ENCODE peak calls at places on chromosomes 2 and 18, in seven cellular contexts. Y is Panc1, M is adrenal gland, O is spleen, X is A549, C is upper lobe of right lung, P is mammary epithelial cell. L is an unnamed sample.

GRCh38 chr2:158034198-158034831 is 67.4 kb upstream of the UPP2 start:
- DNase-seq in Y (peak; percentile 36), M (peak; percentile 57), O (no peak), X (peak; percentile 26), C (no peak), P (peak; percentile 43), L (peak; percentile 15)

GRCh38 chr2:5694016-5694690 is 2.0 kb downstream of the SOX11 start:
- DNase-seq in Y (no peak), M (no peak), O (no peak), X (no peak), C (no peak), P (no peak), L (no peak)

GRCh38 chr18:28039078-28039477 is 137.9 kb downstream of the CDH2 start:
- DNase-seq in Y (no peak), M (peak; percentile 78), O (no peak), X (no peak), C (no peak), P (peak; percentile 3), L (no peak)

GRCh38 chr2:210888035-210888434 is 331.6 kb downstream of the CPS1 start:
- DNase-seq in Y (no peak), M (no peak), O (no peak), X (no peak), C (no peak), P (no peak), L (no peak)

GRCh38 chr2:169818241-169818640 is 6.5 kb downstream of the METTL5 start:
- DNase-seq in Y (no peak), M (no peak), O (no peak), X (no peak), C (no peak), P (peak; percentile 58), L (no peak)

GRCh38 chr2:70393881-70394280 is 92.0 kb upstream of the FAM136A start:
- DNase-seq in Y (no peak), M (no peak), O (no peak), X (no peak), C (no peak), P (no peak), L (no peak)

GRCh38 chr2:239583171-239583878 is 182.5 kb upstream of the HDAC4 start:
- DNase-seq in Y (no peak), M (no peak), O (peak; percentile 71), X (no peak), C (peak; percentile 43), P (no peak), L (no peak)

GRCh38 chr2:177466337-177467195 is 74.0 kb downstream of the AGPS start:
- DNase-seq in Y (no peak), M (no peak), O (no peak), X (no peak), C (no peak), P (no peak), L (peak; percentile 20)

GRCh38 chr2:120346034-120346666 is at the start of gene INHBB:
- DNase-seq in Y (no peak), M (no peak), O (peak; percentile 84), X (no peak), C (no peak), P (no peak), L (no peak)

GRCh38 chr2:38076250-38076709 is 329 bp upstream of the CYP1B1 start:
- DNase-seq in Y (no peak), M (peak; percentile 85), O (peak; percentile 88), X (peak; percentile 75), C (peak; percentile 92), P (peak; percentile 77), L (peak; percentile 76)

GRCh38 chr2:233950078-233950825 is 33.1 kb downstream of the TRPM8 start:
- DNase-seq in Y (no peak), M (no peak), O (no peak), X (no peak), C (no peak), P (no peak), L (no peak)

GRCh38 chr2:233953106-233953801 is 36.1 kb downstream of the TRPM8 start:
- DNase-seq in Y (no peak), M (no peak), O (no peak), X (no peak), C (no peak), P (no peak), L (no peak)

GRCh38 chr2:233952335-233952734 is 35.2 kb downstream of the TRPM8 start:
- DNase-seq in Y (no peak), M (no peak), O (no peak), X (no peak), C (no peak), P (no peak), L (no peak)
- TF ChIP-seq CTCF in Y (no peak), M (no peak), O (no peak), X (no peak), C (no peak), P (no peak), L (no peak)

GRCh38 chr2:65198737-65199136 is 28.9 kb upstream of the ACTR2 start:
- DNase-seq in Y (no peak), M (peak; percentile 48), O (no peak), X (no peak), C (no peak), P (no peak), L (no peak)

GRCh38 chr2:65199891-65200290 is 27.7 kb upstream of the ACTR2 start:
- DNase-seq in Y (no peak), M (peak; percentile 28), O (no peak), X (no peak), C (no peak), P (no peak), L (no peak)

GRCh38 chr2:65199194-65199593 is 28.4 kb upstream of the ACTR2 start:
- DNase-seq in Y (no peak), M (no peak), O (no peak), X (no peak), C (no peak), P (peak; percentile 34), L (no peak)

GRCh38 chr2:65204461-65205230 is 23.0 kb upstream of the ACTR2 start:
- DNase-seq in Y (no peak), M (no peak), O (peak; percentile 81), X (no peak), C (no peak), P (no peak), L (peak; percentile 8)
- H3K4me3 ChIP-seq in Y (no peak overlapping the region), M (no peak overlapping the region), O (no peak overlapping the region), X (no peak overlapping the region), C (no peak overlapping the region), P (no peak overlapping the region), L (no peak overlapping the region)

DNA sequence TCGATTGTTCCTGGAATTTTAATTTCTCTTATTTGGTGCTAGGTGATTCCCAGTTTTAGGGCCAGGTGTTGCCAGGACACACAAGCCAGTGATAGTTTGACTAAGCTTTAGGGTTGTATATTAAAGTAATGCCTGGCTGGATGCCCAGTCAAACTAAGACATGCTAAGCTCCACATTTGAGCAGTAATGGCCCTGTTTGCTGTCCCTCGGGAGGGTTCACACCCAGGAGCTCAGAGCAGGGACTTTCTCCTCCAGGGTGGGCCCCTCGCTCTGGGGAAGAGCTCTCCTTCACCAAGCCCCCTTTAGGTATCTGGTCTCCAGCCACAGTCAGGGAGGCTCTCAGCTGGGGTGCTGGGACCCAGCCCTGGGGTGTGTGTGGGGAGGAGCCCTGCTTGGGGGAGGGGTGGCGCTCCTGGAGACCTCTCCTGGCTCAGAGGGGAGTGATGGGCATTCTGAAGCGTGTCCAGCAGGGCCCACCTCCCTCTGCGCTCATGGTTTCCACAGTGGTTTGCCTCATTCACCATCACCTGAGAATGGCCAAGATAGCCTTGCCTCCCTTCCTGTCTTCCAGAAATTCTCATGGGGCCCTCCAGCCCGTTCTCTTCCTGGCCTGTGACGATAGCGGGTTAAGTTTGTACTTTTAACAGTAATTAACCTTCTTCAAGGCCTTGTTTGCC is 31.7 kb downstream of the INPP4A start:
- DNase-seq in Y (no peak), M (no peak), O (peak; percentile 48), X (no peak), C (no peak), P (peak; percentile 54), L (peak; percentile 58)
- H3K4me1 ChIP-seq in Y (no peaks in the 10 kb centered on the region), M (peaks cover 19% of the 10 kb centered on the region), O (peaks cover 42% of the 10 kb centered on the region), X (peaks cover 25% of the 10 kb centered on the region), C (peaks cover 58% of the 10 kb centered on the region), P (peaks cover 34% of the 10 kb centered on the region), L (peaks cover 30% of the 10 kb centered on the region)

GRCh38 chr2:218186355-218186766 is 19.6 kb upstream of the CXCR1 start:
- DNase-seq in Y (peak; percentile 39), M (peak; percentile 56), O (peak; percentile 84), X (peak; percentile 65), C (peak; percentile 80), P (peak; percentile 57), L (peak; percentile 64)
- TF ChIP-seq CTCF in Y (peak; percentile 89), M (peak; percentile 82), O (peak; percentile 76), X (peak; percentile 73), C (peak; percentile 83), P (peak; percentile 82), L (peak; percentile 83)

GRCh38 chr18:22346968-22347611 is 70.6 kb downstream of the CTAGE1 start:
- DNase-seq in Y (no peak), M (peak; percentile 93), O (peak; percentile 88), X (no peak), C (peak; percentile 84), P (no peak), L (no peak)
- H3K4me3 ChIP-seq in Y (no peak overlapping the region), M (no peak overlapping the region), O (peak overlapping the region; percentile 34), X (no peak overlapping the region), C (peak overlapping the region; percentile 56), P (no peak overlapping the region), L (no peak overlapping the region)

DNA sequence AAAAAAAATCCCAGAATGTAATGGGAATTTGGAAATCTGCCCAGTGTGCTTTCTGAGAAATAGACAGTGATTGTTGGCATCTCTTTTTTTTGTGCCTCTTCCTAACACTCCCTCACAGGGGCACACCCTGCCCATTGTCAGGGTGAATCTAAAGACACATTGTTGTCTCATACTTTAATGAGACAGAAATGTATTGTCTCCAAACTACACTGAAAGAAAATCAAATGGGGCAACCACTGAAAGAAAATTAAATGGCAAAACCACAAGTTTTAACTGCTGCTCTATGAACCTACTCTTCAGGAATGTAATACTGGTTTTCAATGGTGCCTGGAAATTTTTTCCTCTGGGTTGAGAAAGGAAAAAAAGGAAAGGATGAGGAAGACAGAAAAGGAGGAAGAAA is 43.2 kb upstream of the GLS start:
- DNase-seq in Y (no peak), M (no peak), O (no peak), X (no peak), C (no peak), P (peak; percentile 95), L (no peak)
- H3K4me1 ChIP-seq in Y (no peaks in the 10 kb centered on the region), M (peaks cover 35% of the 10 kb centered on the region), O (no peaks in the 10 kb centered on the region), X (peaks cover 87% of the 10 kb centered on the region), C (peaks cover 5% of the 10 kb centered on the region), P (peaks cover 61% of the 10 kb centered on the region), L (no peaks in the 10 kb centered on the region)

L was measured in BE2C.